ENCODE peak calls at places on chromosomes 12 and 14, in eight cellular contexts. I is mesenchymal stem cell; U is effector memory CD4-positive, alpha-beta T cell; C is psoas muscle; D is astrocyte; W is CD8-positive, alpha-beta memory T cell; P is HepG2; X is cardiac muscle cell. M is an unnamed sample. For H3K36me3, the result is how much of the 10 kb centered on the place peaks cover.

GRCh38 chr12:26978801-26979200 is 35.4 kb downstream of the TM7SF3 start:
- DNase-seq in C (no peak), X (no peak), P (no peak), D (no peak), U (no peak), I (no peak), W (no peak), M (no peak)

GRCh38 chr14:102034301-102034700 is 52.5 kb downstream of the HSP90AA1 start:
- DNase-seq in P (no peak), U (no peak), X (no peak), I (no peak), D (no peak), W (no peak), C (no peak), M (no peak)

GRCh38 chr14:104343690-104344640 is 205.6 kb downstream of the KIF26A start:
- DNase-seq in W (no peak), U (no peak), X (peak), C (no peak), I (no peak), D (no peak), P (no peak), M (no peak)

GRCh38 chr12:1820191-1820599 is at the start of gene LRTM2:
- DNase-seq in C (no peak), U (no peak), P (no peak), I (peak), D (no peak), W (no peak), X (no peak), M (no peak)

GRCh38 chr12:11763760-11764520 is 114.5 kb downstream of the ETV6 start:
- DNase-seq in W (no peak), I (peak), C (no peak), X (peak), U (no peak), D (peak), P (peak), M (no peak)

GRCh38 chr12:128815779-128816642 is 7.7 kb downstream of the SLC15A4 start:
- DNase-seq in U (no peak), I (no peak), P (no peak), C (no peak), D (peak), W (no peak), X (no peak), M (no peak)

GRCh38 chr12:123363743-123364531 is 710 bp downstream of the SBNO1 start:
- DNase-seq in D (peak), P (peak), X (peak), W (peak), U (peak), I (no peak), C (peak), M (peak)

GRCh38 chr12:105945935-105946334 is 192.8 kb downstream of the NUAK1 start:
- DNase-seq in P (no peak), D (peak), U (no peak), I (no peak), C (no peak), W (no peak), X (no peak), M (no peak)

GRCh38 chr12:53034459-53034858 is 15.4 kb upstream of the TNS2 start:
- DNase-seq in P (no peak), D (no peak), W (no peak), C (no peak), I (peak), X (no peak), U (no peak), M (no peak)

GRCh38 chr14:32724864-32725550 is 213.7 kb upstream of the NPAS3 start:
- DNase-seq in C (no peak), D (peak), X (no peak), I (peak), W (no peak), U (no peak), P (no peak), M (no peak)

GRCh38 chr12:188910-189621 is 24.9 kb downstream of the SLC6A12 start:
- DNase-seq in W (peak), X (peak), P (no peak), U (no peak), D (peak), I (peak), C (peak), M (peak)

GRCh38 chr12:100867639-100868393 is 73.2 kb downstream of the ANO4 start:
- DNase-seq in P (no peak), D (no peak), U (no peak), W (no peak), X (no peak), I (no peak), C (no peak), M (no peak)

GRCh38 chr14:102592969-102593840 is 756 bp downstream of the RCOR1 start:
- DNase-seq in U (peak), X (peak), P (no peak), W (peak), C (peak), I (peak), D (no peak), M (peak)

GRCh38 chr12:105980533-105980932 is 158.2 kb downstream of the NUAK1 start:
- DNase-seq in W (no peak), D (no peak), X (no peak), U (no peak), P (no peak), I (no peak), C (no peak), M (no peak)

GRCh38 chr12:77751939-77752338 is 78.8 kb upstream of the NAV3 start:
- DNase-seq in X (no peak), I (peak), C (no peak), W (no peak), U (no peak), P (no peak), D (peak), M (no peak)

GRCh38 chr12:80230068-80230467 is 130.7 kb downstream of the OTOGL start:
- DNase-seq in X (peak), C (no peak), D (peak), I (no peak), U (no peak), P (no peak), W (no peak), M (no peak)

GRCh38 chr12:14693116-14693515 is 3.3 kb downstream of the GUCY2C start:
- DNase-seq in P (no peak), X (no peak), U (no peak), I (no peak), C (no peak), D (no peak), W (no peak), M (no peak)

GRCh38 chr12:14698555-14698954 is 2.2 kb upstream of the GUCY2C start:
- DNase-seq in U (no peak), I (no peak), C (no peak), D (no peak), W (no peak), P (no peak), X (no peak), M (no peak)

GRCh38 chr12:14696265-14696741 is at the start of gene GUCY2C:
- DNase-seq in D (no peak), P (no peak), I (no peak), C (no peak), U (no peak), W (no peak), X (no peak), M (no peak)

GRCh38 chr12:14694145-14694544 is 2.3 kb downstream of the GUCY2C start:
- DNase-seq in D (no peak), I (no peak), P (no peak), W (no peak), X (no peak), C (no peak), U (no peak), M (no peak)

GRCh38 chr12:14695685-14696084 is 714 bp downstream of the GUCY2C start:
- DNase-seq in C (no peak), I (no peak), W (no peak), X (no peak), P (no peak), D (no peak), U (no peak), M (no peak)
- H3K27ac ChIP-seq in C (no peak), I (no peak), W (no peak), X (no peak), P (no peak), D (no peak), U (no peak), M (no peak)

GRCh38 chr14:93935213-93935612 is 8.1 kb downstream of the FAM181A start:
- DNase-seq in P (no peak), D (no peak), W (no peak), X (no peak), C (no peak), I (no peak), U (no peak), M (no peak)
- H3K36me3 ChIP-seq in P (under half), D (under half), W (under half), X (half or more), C (under half), I (under half), U (under half), M (under half)

GRCh38 chr14:34715108-34715863 is 893 bp upstream of the CFL2 start:
- DNase-seq in C (no peak), W (no peak), X (no peak), P (no peak), D (no peak), U (no peak), I (no peak), M (no peak)
- H3K27ac ChIP-seq in C (peak), W (no peak), X (no peak), P (no peak), D (peak), U (peak), I (peak), M (peak)

DNA sequence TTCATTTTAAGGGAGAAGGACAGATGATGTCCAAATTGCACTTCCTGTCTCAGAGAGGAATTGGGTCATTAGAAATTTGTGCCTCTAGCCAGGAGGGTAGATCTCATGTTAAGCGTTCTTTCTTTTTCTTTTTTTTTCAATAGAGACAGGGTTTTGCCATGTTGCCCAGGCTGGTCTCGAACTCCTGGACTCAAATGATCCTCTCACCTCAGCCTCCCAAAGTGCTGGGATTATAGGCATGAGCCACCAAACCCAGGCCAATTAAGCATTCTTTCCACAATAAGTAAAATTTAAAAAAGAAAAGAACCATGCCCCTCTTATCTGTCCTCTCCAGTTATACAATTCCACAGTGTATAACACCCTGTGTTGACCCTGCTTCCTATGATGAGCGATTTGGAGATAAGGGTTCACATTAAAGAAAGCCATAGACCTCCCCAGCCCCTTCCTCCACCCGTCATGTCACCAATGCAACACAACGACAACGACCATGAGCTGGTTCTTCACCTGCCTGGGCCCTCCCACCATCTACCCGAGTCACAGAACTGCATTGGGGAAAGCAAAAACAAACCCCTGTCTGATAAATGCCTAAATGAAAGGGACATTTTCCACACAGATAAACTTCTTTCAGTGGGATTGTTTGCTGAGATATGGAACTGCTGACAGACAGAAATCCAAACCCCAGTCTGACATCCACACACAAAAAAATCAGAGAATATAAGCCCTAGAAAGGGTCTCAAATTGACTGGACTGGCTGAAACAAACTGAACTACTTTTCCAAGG is 37.3 kb downstream of the SSH1 start:
- DNase-seq in W (no peak), X (no peak), I (no peak), U (no peak), P (no peak), C (no peak), D (no peak), M (no peak)
- H3K36me3 ChIP-seq in W (under half), X (under half), I (half or more), U (under half), P (under half), C (under half), D (half or more), M (under half)

DNA sequence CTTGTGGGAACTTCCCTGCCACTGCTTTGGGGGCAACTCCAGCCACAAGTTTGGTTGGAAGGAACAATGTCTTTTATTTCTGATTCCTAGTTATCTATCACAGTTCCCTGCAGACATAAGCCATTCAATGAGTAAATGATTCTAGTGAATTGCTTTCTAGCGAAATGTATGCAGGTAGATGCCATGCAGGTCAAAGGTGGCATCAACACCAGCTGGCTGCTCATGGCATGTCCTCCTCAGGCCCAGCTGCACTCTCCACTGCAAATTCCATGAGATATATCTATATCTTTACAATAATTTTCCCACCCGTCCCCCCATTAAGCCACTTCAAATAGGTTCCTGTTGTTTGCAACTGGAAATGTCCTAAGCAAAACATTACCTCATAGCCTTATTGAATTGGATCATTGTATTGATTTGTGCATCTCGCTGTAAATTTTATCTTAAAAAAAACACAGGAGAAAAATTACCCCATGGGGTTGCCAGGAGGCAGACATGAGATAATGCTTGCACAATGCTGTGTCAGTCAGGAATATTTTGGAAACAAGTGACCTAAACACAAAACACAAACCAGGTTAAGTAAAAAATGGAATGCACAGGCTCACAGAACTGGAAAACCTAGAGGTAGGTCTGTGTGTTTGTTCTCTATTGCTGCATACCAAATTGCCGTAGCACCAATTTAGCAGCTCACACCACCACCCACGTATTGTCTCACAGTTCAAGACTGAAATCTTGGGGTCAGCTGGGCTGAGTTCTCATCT is 32.8 kb upstream of the TXNRD1 start:
- DNase-seq in U (no peak), W (no peak), I (no peak), P (no peak), D (peak), C (no peak), X (no peak), M (no peak)
- H3K27ac ChIP-seq in U (no peak), W (no peak), I (no peak), P (no peak), D (peak), C (peak), X (no peak), M (no peak)

GRCh38 chr12:115993715-115994114 is 283.8 kb downstream of the MED13L start:
- DNase-seq in X (no peak), P (no peak), W (no peak), D (no peak), U (no peak), C (no peak), I (no peak), M (no peak)

GRCh38 chr12:115984607-115985006 is 292.9 kb downstream of the MED13L start:
- DNase-seq in W (no peak), X (no peak), I (no peak), P (no peak), U (no peak), C (no peak), D (no peak), M (no peak)

GRCh38 chr12:115988193-115988592 is 289.3 kb downstream of the MED13L start:
- DNase-seq in I (no peak), P (no peak), W (no peak), C (no peak), U (no peak), D (no peak), X (no peak), M (no peak)

GRCh38 chr12:115990241-115990640 is 287.3 kb downstream of the MED13L start:
- DNase-seq in P (no peak), X (no peak), C (no peak), I (no peak), D (no peak), W (no peak), U (no peak), M (no peak)

GRCh38 chr12:115988629-115989563 is 288.6 kb downstream of the MED13L start:
- DNase-seq in C (no peak), U (no peak), D (no peak), W (no peak), I (no peak), P (no peak), X (no peak), M (no peak)
- H3K36me3 ChIP-seq in C (under half), U (under half), D (under half), W (under half), I (half or more), P (under half), X (under half), M (under half)

GRCh38 chr14:92473947-92474535 is 39.5 kb upstream of the RIN3 start:
- DNase-seq in P (no peak), C (no peak), D (peak), I (no peak), X (no peak), W (no peak), U (no peak), M (no peak)

GRCh38 chr14:92475037-92475436 is 38.5 kb upstream of the RIN3 start:
- DNase-seq in P (no peak), W (no peak), X (no peak), D (no peak), U (no peak), C (no peak), I (no peak), M (no peak)

GRCh38 chr14:92472860-92473259 is 40.7 kb upstream of the RIN3 start:
- DNase-seq in U (no peak), W (no peak), P (no peak), C (no peak), X (no peak), I (no peak), D (no peak), M (no peak)

GRCh38 chr14:92471919-92472318 is 41.7 kb upstream of the RIN3 start:
- DNase-seq in I (peak), D (peak), W (no peak), P (peak), X (no peak), U (no peak), C (no peak), M (no peak)

GRCh38 chr14:92473261-92473946 is 40.2 kb upstream of the RIN3 start:
- DNase-seq in X (no peak), W (no peak), U (no peak), I (peak), C (peak), D (peak), P (peak), M (no peak)
- H3K27ac ChIP-seq in X (no peak), W (no peak), U (no peak), I (no peak), C (peak), D (no peak), P (no peak), M (no peak)

GRCh38 chr14:36313206-36313605 is 7.2 kb downstream of the MBIP start:
- DNase-seq in C (no peak), X (no peak), D (no peak), U (no peak), I (no peak), W (no peak), P (no peak), M (no peak)
- H3K36me3 ChIP-seq in C (under half), X (under half), D (under half), U (under half), I (half or more), W (under half), P (under half), M (under half)

M was measured in CD8-positive, alpha-beta T cell.